ENCODE peak calls at places on chromosomes 7 and 10, in nine cellular contexts. Q is fibroblast of pulmonary artery, N is ascending aorta, I is AG09319, G is kidney epithelial cell, Z is lower lobe of right lung, W is H9, S is endothelial cell, X is coronary artery. F is an unnamed sample.

GRCh38 chr7:40979296-40979695 is 723.6 kb downstream of the INHBA start:
- DNase-seq in Q (no peak), N (no peak), I (no peak), G (no peak), Z (no peak), W (no peak), S (no peak), X (no peak), F (no peak)

GRCh38 chr7:99143853-99144672 is at the start of gene SMURF1:
- DNase-seq in Q (peak; percentile 59), N (no peak), I (no peak), G (no peak), Z (peak; percentile 80), W (peak; percentile 61), S (peak; percentile 73), X (peak; percentile 85), F (peak; percentile 87)

GRCh38 chr7:44847509-44847919 is 373 bp downstream of the H2AZ2 start:
- DNase-seq in Q (peak; percentile 88), N (peak; percentile 53), I (peak; percentile 59), G (peak; percentile 34), Z (peak; percentile 91), W (no peak), S (peak; percentile 95), X (no peak), F (peak; percentile 89)

GRCh38 chr10:132412316-132413192 is 15.6 kb downstream of the PWWP2B start:
- DNase-seq in Q (no peak), N (no peak), I (no peak), G (no peak), Z (peak; percentile 55), W (no peak), S (no peak), X (no peak), F (no peak)

GRCh38 chr10:96646251-96646740 is 59.5 kb upstream of the TM9SF3 start:
- DNase-seq in Q (no peak), N (no peak), I (no peak), G (no peak), Z (no peak), W (no peak), S (no peak), X (no peak), F (no peak)

GRCh38 chr7:41886257-41886905 is 183.5 kb upstream of the INHBA start:
- DNase-seq in Q (peak; percentile 80), N (no peak), I (peak; percentile 44), G (no peak), Z (no peak), W (no peak), S (no peak), X (no peak), F (no peak)

GRCh38 chr10:77799352-77799751 is 127.2 kb downstream of the DLG5 start:
- DNase-seq in Q (no peak), N (no peak), I (no peak), G (no peak), Z (peak; percentile 7), W (no peak), S (no peak), X (no peak), F (no peak)

GRCh38 chr10:3076138-3076537 is 8.8 kb downstream of the PFKP start:
- DNase-seq in Q (no peak), N (no peak), I (no peak), G (no peak), Z (no peak), W (no peak), S (no peak), X (no peak), F (no peak)

GRCh38 chr7:152615052-152615741 is 60.7 kb downstream of the XRCC2 start:
- DNase-seq in Q (no peak), N (no peak), I (no peak), G (no peak), Z (no peak), W (no peak), S (no peak), X (no peak), F (no peak)

GRCh38 chr10:90675621-90676020 is 182.2 kb downstream of the HTR7 start:
- DNase-seq in Q (peak; percentile 55), N (no peak), I (no peak), G (no peak), Z (no peak), W (no peak), S (no peak), X (no peak), F (no peak)

GRCh38 chr10:16117305-16117695 is 257.0 kb upstream of the MINDY3 start:
- DNase-seq in Q (no peak), N (no peak), I (no peak), G (no peak), Z (no peak), W (no peak), S (no peak), X (no peak), F (no peak)

GRCh38 chr10:556971-557370 is 132.5 kb downstream of the DIP2C start:
- DNase-seq in Q (no peak), N (no peak), I (no peak), G (no peak), Z (no peak), W (no peak), S (no peak), X (no peak), F (no peak)

GRCh38 chr10:93745411-93746065 is 12.2 kb upstream of the LGI1 start:
- DNase-seq in Q (peak; percentile 8), N (no peak), I (no peak), G (no peak), Z (no peak), W (peak; percentile 78), S (peak; percentile 60), X (no peak), F (no peak)
- TF ChIP-seq CTCF in Q (peak; percentile 25), N (no peak), I (peak; percentile 47), G (peak; percentile 20), Z (no peak), W (peak; percentile 90), S (peak; percentile 37), X (no peak), F (peak; percentile 34)

DNA sequence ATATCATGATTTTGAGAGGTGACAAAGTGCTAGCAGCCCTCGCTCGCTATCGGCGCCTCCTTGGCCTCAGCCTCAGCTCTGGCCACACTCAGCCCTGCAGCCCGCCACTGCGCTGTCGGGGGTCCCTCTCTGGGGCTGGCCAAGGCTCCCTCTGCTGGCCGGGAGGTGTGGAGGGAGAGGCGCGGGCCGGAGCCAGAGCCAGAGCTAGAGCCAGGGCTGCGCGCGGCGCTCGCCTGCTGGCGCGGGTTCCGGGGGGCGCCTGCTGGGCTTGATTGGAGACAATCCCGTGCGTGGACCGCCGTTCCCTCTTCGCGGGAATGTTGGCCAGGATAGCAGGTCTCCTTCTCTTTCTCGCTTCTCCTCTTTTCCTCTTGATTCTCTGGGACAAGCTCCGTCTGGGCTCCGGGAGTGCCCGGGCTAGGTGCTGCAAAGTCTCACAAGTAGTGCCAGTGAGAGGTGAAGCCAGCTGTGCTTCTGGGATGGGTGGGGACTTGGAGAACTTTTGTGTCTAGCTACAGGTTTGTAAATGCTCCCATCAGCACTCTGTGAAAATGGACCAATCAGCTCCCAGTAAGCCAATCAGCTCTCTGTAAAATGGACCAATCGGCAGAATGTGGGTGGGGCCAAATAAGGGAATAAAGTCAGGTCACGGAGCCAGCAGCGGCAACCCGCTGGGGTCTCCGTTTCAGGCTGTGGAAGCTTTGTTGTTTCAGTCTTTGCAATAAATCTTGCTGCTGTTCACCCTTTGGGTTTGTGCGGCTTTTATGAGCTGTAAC is 43.4 kb upstream of the ELMO1 start:
- DNase-seq in Q (no peak), N (no peak), I (no peak), G (no peak), Z (no peak), W (peak; percentile 94), S (peak; percentile 30), X (no peak), F (no peak)
- TF ChIP-seq CTCF in Q (no peak), N (no peak), I (no peak), G (no peak), Z (no peak), W (peak; percentile 93), S (peak; percentile 29), X (no peak), F (peak; percentile 44)

GRCh38 chr7:159140170-159140910 is 4.3 kb downstream of the VIPR2 start:
- DNase-seq in Q (no peak), N (no peak), I (no peak), G (no peak), Z (no peak), W (peak; percentile 27), S (no peak), X (peak; percentile 54), F (no peak)

GRCh38 chr7:159141159-159141558 is 3.5 kb downstream of the VIPR2 start:
- DNase-seq in Q (no peak), N (no peak), I (no peak), G (no peak), Z (no peak), W (peak; percentile 25), S (no peak), X (peak; percentile 56), F (no peak)

GRCh38 chr7:159142204-159142603 is 2.5 kb downstream of the VIPR2 start:
- DNase-seq in Q (no peak), N (no peak), I (no peak), G (no peak), Z (no peak), W (peak; percentile 23), S (no peak), X (no peak), F (no peak)

GRCh38 chr7:159142730-159143129 is 1.9 kb downstream of the VIPR2 start:
- DNase-seq in Q (no peak), N (no peak), I (no peak), G (no peak), Z (no peak), W (peak; percentile 20), S (no peak), X (peak; percentile 66), F (no peak)

GRCh38 chr7:159141660-159142059 is 3.0 kb downstream of the VIPR2 start:
- DNase-seq in Q (no peak), N (no peak), I (no peak), G (no peak), Z (no peak), W (peak; percentile 46), S (no peak), X (peak; percentile 60), F (no peak)
- TF ChIP-seq CTCF in Q (no peak), N (no peak), I (no peak), G (no peak), Z (no peak), W (peak; percentile 44), S (no peak), X (no peak), F (no peak)

GRCh38 chr10:119931873-119932272 is 39.3 kb downstream of the SEC23IP start:
- DNase-seq in Q (no peak), N (no peak), I (no peak), G (no peak), Z (no peak), W (no peak), S (no peak), X (no peak), F (no peak)

GRCh38 chr10:119928411-119928810 is 35.9 kb downstream of the SEC23IP start:
- DNase-seq in Q (no peak), N (no peak), I (no peak), G (no peak), Z (no peak), W (no peak), S (no peak), X (no peak), F (no peak)

GRCh38 chr10:119932631-119933030 is 40.1 kb downstream of the SEC23IP start:
- DNase-seq in Q (no peak), N (no peak), I (no peak), G (no peak), Z (no peak), W (no peak), S (no peak), X (no peak), F (no peak)

DNA sequence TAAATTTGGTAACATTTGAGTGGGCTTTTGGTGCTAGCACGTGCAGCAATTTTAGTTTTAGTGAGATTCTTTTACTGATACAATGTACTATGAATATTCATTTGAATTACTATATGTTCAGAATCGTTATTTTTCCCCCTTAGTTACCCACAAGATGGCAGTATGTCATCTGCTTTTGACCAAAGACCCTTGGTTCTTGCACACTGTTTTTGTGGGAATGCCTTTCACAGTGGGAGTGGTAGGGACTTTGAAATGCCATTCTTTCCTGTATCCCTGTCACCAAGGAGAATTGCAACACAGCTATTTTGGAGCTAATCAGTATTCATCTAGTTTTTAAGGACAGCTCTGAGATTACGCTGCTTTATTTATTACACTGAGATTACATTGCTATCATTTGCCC is 40.6 kb downstream of the SEC23IP start:
- DNase-seq in Q (peak; percentile 36), N (no peak), I (no peak), G (no peak), Z (no peak), W (no peak), S (peak; percentile 5), X (no peak), F (no peak)
- TF ChIP-seq CTCF in Q (peak; percentile 42), N (no peak), I (peak; percentile 9), G (peak; percentile 42), Z (peak; percentile 11), W (peak; percentile 72), S (peak; percentile 37), X (no peak), F (no peak)